ENCODE peak calls at places on chromosomes 11 and 22, in six cellular contexts. O, L, Q, H, M and U are unnamed samples. For H3K79me2, the result is how much of the 10 kb centered on the place peaks cover.

GRCh38 chr22:34804588-34804987 is 261.4 kb upstream of the ISX start:
- DNase-seq in O (peak), L (no peak), Q (peak), H (no peak), M (peak), U (no peak)

GRCh38 chr11:13114566-13115465 is 105.7 kb downstream of the RASSF10 start:
- DNase-seq in O (no peak), L (peak), Q (no peak), H (peak), M (peak), U (peak)

GRCh38 chr11:16958833-16959232 is 55.4 kb downstream of the PLEKHA7 start:
- DNase-seq in O (peak), L (no peak), Q (peak), H (no peak), M (no peak), U (no peak)

GRCh38 chr11:2674681-2675131 is 25.1 kb downstream of the KCNQ1OT1 start:
- DNase-seq in O (no peak), L (peak), Q (no peak), H (no peak), M (peak), U (no peak)

GRCh38 chr11:65571940-65572339 is 398 bp upstream of the FAM89B start:
- DNase-seq in O (peak), L (no peak), Q (peak), H (peak), M (peak), U (peak)

GRCh38 chr11:130531061-130531460 is 82.6 kb downstream of the ADAMTS15 start:
- DNase-seq in O (no peak), L (no peak), Q (no peak), H (no peak), M (no peak), U (no peak)

GRCh38 chr22:48795664-48796063 is 1032.0 kb downstream of the BRD1 start:
- DNase-seq in O (no peak), L (no peak), Q (no peak), H (no peak), M (no peak), U (no peak)

GRCh38 chr22:50311606-50312351 is 4.3 kb upstream of the PLXNB2 start:
- DNase-seq in O (no peak), L (no peak), Q (no peak), H (no peak), M (no peak), U (no peak)

GRCh38 chr11:1456166-1456565 is 30.4 kb downstream of the MOB2 start:
- DNase-seq in O (no peak), L (no peak), Q (no peak), H (no peak), M (no peak), U (no peak)

GRCh38 chr11:122424636-122425035 is 230.9 kb upstream of the UBASH3B start:
- DNase-seq in O (no peak), L (no peak), Q (no peak), H (no peak), M (no peak), U (peak)

GRCh38 chr11:32118025-32118974 is 27.4 kb downstream of the RCN1 start:
- DNase-seq in O (no peak), L (no peak), Q (no peak), H (peak), M (no peak), U (peak)

GRCh38 chr11:111253131-111253530 is 7.6 kb downstream of the POU2AF2 start:
- DNase-seq in O (peak), L (no peak), Q (no peak), H (no peak), M (no peak), U (no peak)

GRCh38 chr22:36415415-36416168 is 27.8 kb upstream of the MYH9 start:
- DNase-seq in O (no peak), L (no peak), Q (no peak), H (no peak), M (peak), U (peak)

GRCh38 chr11:71266114-71266833 is 13.9 kb upstream of the SHANK2 start:
- DNase-seq in O (no peak), L (peak), Q (no peak), H (no peak), M (peak), U (no peak)
- H3K4me2 ChIP-seq in O (no peak), L (no peak), Q (no peak), H (no peak), M (peak), U (no peak)

DNA sequence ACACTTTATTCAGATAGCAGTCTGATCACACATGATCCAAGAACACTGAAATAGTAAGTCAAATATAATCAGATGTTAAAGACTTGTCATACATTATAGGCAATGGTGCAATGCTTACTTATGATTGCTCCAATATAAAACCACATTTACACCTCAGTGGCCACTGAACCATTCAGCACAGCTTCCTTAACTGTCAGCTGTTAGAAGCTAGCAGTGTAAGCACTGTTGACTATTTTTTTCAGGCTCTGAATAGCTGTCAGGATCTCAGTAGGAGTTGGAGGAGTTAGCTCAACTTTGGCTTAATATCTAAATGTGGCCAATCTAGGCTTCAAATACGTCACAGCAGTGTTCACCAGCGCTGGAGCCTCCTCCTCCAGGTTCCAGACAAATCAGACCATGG is 36.6 kb downstream of the METTL15 start:
- DNase-seq in O (peak), L (no peak), Q (no peak), H (peak), M (no peak), U (no peak)
- TF ChIP-seq EZH2phosphoT487 in O (no peak), L (no peak), Q (no peak), H (no peak), M (no peak), U (no peak)

GRCh38 chr11:86018249-86018648 is 50.6 kb downstream of the PICALM start:
- DNase-seq in O (no peak), L (no peak), Q (no peak), H (no peak), M (no peak), U (no peak)

GRCh38 chr11:86016451-86016850 is 52.4 kb downstream of the PICALM start:
- DNase-seq in O (no peak), L (no peak), Q (no peak), H (no peak), M (no peak), U (no peak)

GRCh38 chr11:86014221-86014620 is 54.7 kb downstream of the PICALM start:
- DNase-seq in O (no peak), L (no peak), Q (no peak), H (no peak), M (no peak), U (no peak)

GRCh38 chr11:86013718-86014117 is 55.2 kb downstream of the PICALM start:
- DNase-seq in O (no peak), L (no peak), Q (no peak), H (no peak), M (no peak), U (no peak)

GRCh38 chr11:86015699-86016098 is 53.2 kb downstream of the PICALM start:
- DNase-seq in O (no peak), L (no peak), Q (no peak), H (no peak), M (no peak), U (no peak)
- H3K79me2 ChIP-seq in O (under half), L (half or more), Q (under half), H (under half), M (under half), U (half or more)

DNA sequence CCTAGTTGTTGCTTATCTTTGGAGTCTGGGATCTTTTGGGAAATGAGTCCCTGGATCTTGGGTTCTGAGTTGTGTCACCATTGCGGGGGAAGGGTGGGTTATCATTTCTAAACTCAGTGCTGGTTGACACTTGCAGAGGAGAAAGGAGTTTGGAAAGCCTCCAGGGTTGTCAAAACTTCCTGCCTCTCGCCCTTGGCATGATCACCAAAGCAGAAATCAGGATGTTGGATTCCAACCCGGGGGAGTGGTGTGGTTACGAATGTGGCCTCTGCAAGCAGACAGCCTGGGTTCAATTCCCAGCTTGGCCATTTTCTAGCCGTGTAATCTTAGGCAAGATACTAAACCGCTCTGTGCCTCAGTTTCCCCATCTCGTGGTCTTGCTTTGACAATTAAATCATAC is 24.3 kb downstream of the CD6 start:
- DNase-seq in O (no peak), L (no peak), Q (no peak), H (no peak), M (no peak), U (no peak)
- H3K4me2 ChIP-seq in O (no peak), L (no peak), Q (no peak), H (no peak), M (no peak), U (no peak)

DNA sequence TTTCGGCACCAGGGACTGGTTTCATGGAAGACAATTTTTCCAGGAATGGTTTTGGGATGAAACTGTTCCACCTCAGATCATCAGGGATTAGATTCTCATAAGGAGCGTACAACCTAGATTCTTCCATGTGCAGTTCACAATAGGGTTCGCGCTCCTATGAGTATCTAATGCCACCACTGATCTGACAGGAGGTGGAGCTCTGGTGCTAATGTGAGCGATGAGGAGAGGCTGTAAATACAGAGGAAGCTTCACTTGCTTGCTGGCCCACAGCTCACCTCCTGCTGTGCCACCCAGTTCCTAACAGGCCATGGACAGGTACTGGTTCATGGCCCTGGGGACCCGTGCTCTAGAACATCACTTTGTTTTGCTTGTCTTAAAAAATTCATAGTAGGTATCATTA is 41.8 kb upstream of the AMPD3 start:
- DNase-seq in O (peak), L (no peak), Q (peak), H (peak), M (no peak), U (no peak)
- TF ChIP-seq EZH2phosphoT487 in O (no peak), L (no peak), Q (no peak), H (no peak), M (no peak), U (no peak)

DNA sequence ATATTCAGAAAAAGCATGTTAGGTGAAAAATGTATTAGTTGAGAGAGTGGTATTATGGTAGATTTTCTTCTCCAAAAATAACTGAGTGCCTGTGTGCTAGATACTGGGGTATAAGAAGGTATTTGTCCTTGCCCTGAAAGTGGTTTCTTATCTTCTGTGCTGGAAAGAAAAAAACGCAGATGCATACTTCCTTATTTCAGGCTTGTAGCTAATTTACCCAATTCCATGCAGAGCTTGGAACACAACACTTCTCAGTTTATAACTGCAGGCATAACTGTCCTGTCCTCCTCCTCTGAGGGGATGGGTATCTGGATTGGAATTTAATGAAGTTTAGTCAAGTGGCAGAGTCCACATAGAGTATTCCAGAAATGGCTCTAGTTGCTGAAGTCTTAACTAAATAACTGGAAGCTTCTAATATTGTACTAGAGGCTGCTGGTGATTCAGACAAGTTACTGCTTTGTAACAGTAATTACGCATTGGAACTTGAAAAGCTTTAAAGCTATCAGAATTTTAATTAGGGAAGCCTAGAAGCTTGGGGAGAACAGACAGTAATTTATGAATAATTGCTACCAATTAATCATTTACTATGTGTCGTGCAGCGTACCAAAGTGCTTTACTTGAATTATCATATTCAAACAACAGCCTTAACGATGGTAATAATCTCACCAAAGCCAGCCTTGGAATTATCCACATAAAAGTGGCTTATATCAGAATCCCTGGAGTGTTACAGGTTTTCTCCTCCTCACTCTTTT is 12.7 kb upstream of the C11orf91 start:
- DNase-seq in O (no peak), L (no peak), Q (no peak), H (no peak), M (no peak), U (no peak)
- H3K79me2 ChIP-seq in O (under half), L (half or more), Q (half or more), H (half or more), M (under half), U (half or more)

DNA sequence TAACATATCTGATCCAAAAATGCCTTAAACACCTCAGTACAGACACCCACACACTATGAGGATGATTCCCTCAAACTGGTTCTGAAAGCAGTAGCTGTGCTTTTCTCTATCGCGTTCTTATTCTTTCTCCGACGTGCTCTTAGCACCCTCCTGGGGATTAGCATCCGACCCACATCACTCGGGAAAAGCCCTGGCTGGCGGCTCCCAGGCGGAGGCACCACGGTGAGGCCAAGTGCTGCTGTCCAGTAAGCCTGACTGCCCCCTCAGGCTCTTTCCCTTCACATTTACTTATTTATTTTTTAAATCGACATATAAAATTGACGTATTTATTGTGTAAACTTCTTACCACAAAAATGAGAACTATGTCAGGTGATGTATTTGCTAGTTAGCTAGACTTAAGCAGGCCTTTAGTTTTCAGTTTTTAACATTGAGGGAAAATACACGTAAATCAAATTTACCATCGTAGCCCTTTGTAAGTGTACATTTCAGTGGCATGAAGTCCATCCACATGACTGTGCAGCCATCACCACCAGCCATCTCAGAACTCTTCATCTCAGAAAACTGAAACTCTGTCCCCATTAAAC is 19.2 kb downstream of the TBX1 start:
- DNase-seq in O (no peak), L (no peak), Q (no peak), H (no peak), M (no peak), U (no peak)
- H3K4me2 ChIP-seq in O (peak), L (no peak), Q (peak), H (peak), M (no peak), U (no peak)

DNA sequence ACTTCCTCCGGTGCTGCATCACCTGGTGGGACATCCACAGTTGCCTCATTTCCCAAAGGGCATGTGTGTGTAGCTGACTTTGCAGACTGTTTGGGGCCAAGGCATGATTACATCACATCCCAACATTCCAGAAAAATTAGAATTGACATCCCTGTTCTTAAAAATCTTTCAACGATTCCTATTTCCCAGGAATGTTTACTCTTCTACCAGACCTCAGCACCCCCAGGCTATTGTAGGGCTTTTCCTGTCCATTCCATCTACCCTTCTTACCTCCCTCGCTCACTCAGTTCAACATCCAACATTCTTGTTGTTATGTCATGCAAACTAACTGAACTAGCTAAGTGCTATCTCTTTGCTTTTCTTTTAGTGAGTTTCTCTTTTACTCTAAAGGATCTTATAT is 37.3 kb downstream of the PIWIL4 start:
- DNase-seq in O (no peak), L (no peak), Q (no peak), H (peak), M (peak), U (peak)
- TF ChIP-seq EZH2phosphoT487 in O (no peak), L (no peak), Q (no peak), H (no peak), M (no peak), U (no peak)